ENCODE peak calls at places on chromosomes 1 and 21, in four cellular contexts. Z is activated CD4-positive, alpha-beta T cell treated with anti-CD3 and anti-CD28 coated beads, Interleukin-2, amount 10 ng/mL, durations not matched to agents 7 days and 5 days; Y is CD8-positive, alpha-beta T cell; W is heart left ventricle. E is an unnamed sample.

GRCh38 chr1:24321712-24322635 is 2.8 kb downstream of the GRHL3 start:
- DNase-seq in Z (peak; percentile 83), Y (peak; percentile 32), W (peak; percentile 47), E (peak; percentile 78)

GRCh38 chr21:35266546-35266945 is 217.4 kb upstream of the RUNX1 start:
- DNase-seq in Z (no peak), Y (no peak), W (no peak), E (no peak)

GRCh38 chr1:167109125-167109524 is 15.2 kb downstream of the STYXL2 start:
- DNase-seq in Z (peak; percentile 13), Y (no peak), W (no peak), E (no peak)

GRCh38 chr1:55337801-55338447 is 122.8 kb upstream of the USP24 start:
- DNase-seq in Z (peak; percentile 29), Y (no peak), W (no peak), E (peak; percentile 7)

GRCh38 chr1:185526318-185527307 is 207.6 kb upstream of the HMCN1 start:
- DNase-seq in Z (no peak), Y (no peak), W (no peak), E (no peak)

GRCh38 chr1:190595438-190595837 is 117.8 kb upstream of the BRINP3 start:
- DNase-seq in Z (no peak), Y (no peak), W (no peak), E (no peak)

GRCh38 chr1:91750398-91750996 is 135.5 kb downstream of the TGFBR3 start:
- DNase-seq in Z (no peak), Y (no peak), W (no peak), E (no peak)

GRCh38 chr1:18693256-18694098 is 62.8 kb downstream of the PAX7 start:
- DNase-seq in Z (no peak), Y (no peak), W (no peak), E (no peak)

GRCh38 chr1:15671430-15671829 is 12.7 kb upstream of the PLEKHM2 start:
- DNase-seq in Z (no peak), Y (no peak), W (no peak), E (no peak)

GRCh38 chr1:165954940-165955339 is 127.5 kb downstream of the UCK2 start:
- DNase-seq in Z (no peak), Y (no peak), W (peak; percentile 49), E (no peak)

GRCh38 chr21:36471254-36471723 is 8.6 kb downstream of the CLDN14 start:
- DNase-seq in Z (no peak), Y (no peak), W (no peak), E (no peak)

GRCh38 chr1:23867953-23868847 is at the start of gene FUCA1:
- DNase-seq in Z (peak; percentile 95), Y (peak; percentile 91), W (peak; percentile 94), E (peak; percentile 97)

GRCh38 chr1:71157151-71157550 is 76.3 kb upstream of the ZRANB2 start:
- DNase-seq in Z (no peak), Y (no peak), W (no peak), E (no peak)

GRCh38 chr1:95096218-95096841 is 20.8 kb upstream of the TLCD4 start:
- DNase-seq in Z (no peak), Y (no peak), W (no peak), E (no peak)

GRCh38 chr1:43513471-43514173 is 17.1 kb upstream of the PTPRF start:
- DNase-seq in Z (no peak), Y (no peak), W (no peak), E (no peak)

GRCh38 chr1:77889671-77890070 is 1.2 kb downstream of the NEXN start:
- DNase-seq in Z (no peak), Y (no peak), W (peak; percentile 44), E (no peak)

GRCh38 chr1:151514366-151514765 is 3.2 kb downstream of the CGN start:
- DNase-seq in Z (no peak), Y (no peak), W (no peak), E (no peak)

GRCh38 chr1:165189011-165189410 is 167.5 kb downstream of the LMX1A start:
- DNase-seq in Z (no peak), Y (no peak), W (no peak), E (no peak)

GRCh38 chr1:110048923-110049601 is 14.6 kb downstream of the STRIP1 start:
- DNase-seq in Z (no peak), Y (no peak), W (no peak), E (no peak)

GRCh38 chr1:56575865-56576264 is 3.5 kb downstream of the PLPP3 start:
- DNase-seq in Z (no peak), Y (no peak), W (no peak), E (no peak)

GRCh38 chr1:168863647-168864234 is 134.7 kb upstream of the DPT start:
- DNase-seq in Z (no peak), Y (no peak), W (no peak), E (no peak)

GRCh38 chr1:25735956-25736529 is 64.0 kb upstream of the SELENON start:
- DNase-seq in Z (no peak), Y (no peak), W (peak; percentile 64), E (no peak)

GRCh38 chr1:153431002-153431401 is 14.7 kb downstream of the S100A7A start:
- DNase-seq in Z (no peak), Y (no peak), W (no peak), E (no peak)

GRCh38 chr1:200453544-200453905 is 43.7 kb upstream of the ZNF281 start:
- DNase-seq in Z (no peak), Y (no peak), W (no peak), E (no peak)

GRCh38 chr1:232271991-232272589 is 357.8 kb downstream of the SIPA1L2 start:
- DNase-seq in Z (no peak), Y (no peak), W (peak; percentile 39), E (no peak)

GRCh38 chr1:45172015-45172414 is 34.4 kb downstream of the ZSWIM5 start:
- DNase-seq in Z (no peak), Y (no peak), W (no peak), E (no peak)

GRCh38 chr21:38983560-38983959 is 177.8 kb downstream of the ETS2 start:
- DNase-seq in Z (no peak), Y (no peak), W (no peak), E (no peak)

GRCh38 chr1:91809267-91809666 is 76.7 kb downstream of the TGFBR3 start:
- DNase-seq in Z (no peak), Y (no peak), W (no peak), E (no peak)

GRCh38 chr1:43232482-43232881 is 37.3 kb upstream of the TMEM125 start:
- DNase-seq in Z (no peak), Y (no peak), W (no peak), E (no peak)

GRCh38 chr1:162193201-162193600 is 123.7 kb downstream of the NOS1AP start:
- DNase-seq in Z (no peak), Y (no peak), W (no peak), E (no peak)

GRCh38 chr1:63821650-63822049 is 47.8 kb downstream of the ROR1 start:
- DNase-seq in Z (no peak), Y (no peak), W (no peak), E (no peak)

GRCh38 chr1:52192024-52192423 is 50.1 kb downstream of the ZFYVE9 start:
- DNase-seq in Z (no peak), Y (no peak), W (no peak), E (no peak)

GRCh38 chr21:29072873-29073221 is 601 bp downstream of the CCT8 start:
- DNase-seq in Z (no peak), Y (no peak), W (no peak), E (no peak)

GRCh38 chr1:97581614-97582051 is 339.2 kb downstream of the DPYD start:
- DNase-seq in Z (no peak), Y (no peak), W (no peak), E (no peak)

GRCh38 chr21:45341779-45342178 is 54.1 kb upstream of the POFUT2 start:
- DNase-seq in Z (no peak), Y (no peak), W (no peak), E (no peak)

E was measured in immature natural killer cell.